ENCODE peak calls at places on chromosomes 4 and X, in ten cellular contexts. M is Caco-2, S is glutamatergic neuron, O is left lung, Z is sigmoid colon, V is omental fat pad, K is A673, P is H1, X is neural progenitor cell, Q is fibroblast of pulmonary artery. A is an unnamed sample.

GRCh38 chr4:171162478-171162877 is 650.7 kb upstream of the GALNTL6 start:
- DNase-seq in M (no peak), S (no peak), O (no peak), Z (no peak), V (no peak), K (no peak), P (no peak), X (no peak), Q (no peak), A (no peak)

GRCh38 chrX:29662101-29662500 is 553.3 kb upstream of the MAGEB2 start:
- DNase-seq in M (no peak), S (no peak), O (no peak), Z (no peak), V (no peak), K (peak; percentile 6), P (no peak), X (no peak), Q (peak; percentile 68), A (no peak)

GRCh38 chrX:30892591-30892990 is 3.5 kb upstream of the TAB3 start:
- DNase-seq in M (peak; percentile 40), S (no peak), O (no peak), Z (no peak), V (no peak), K (no peak), P (no peak), X (no peak), Q (no peak), A (no peak)

GRCh38 chr4:110087116-110087708 is 111.2 kb downstream of the ELOVL6 start:
- DNase-seq in M (no peak), S (no peak), O (no peak), Z (no peak), V (no peak), K (peak; percentile 94), P (no peak), X (no peak), Q (peak; percentile 91), A (no peak)

GRCh38 chrX:110412971-110413726 is 54.5 kb downstream of the RTL9 start:
- DNase-seq in M (peak; percentile 53), S (peak; percentile 79), O (peak; percentile 78), Z (peak; percentile 77), V (peak; percentile 51), K (peak; percentile 83), P (no peak), X (peak; percentile 84), Q (peak; percentile 73), A (peak; percentile 70)

GRCh38 chr4:177408023-177408422 is 34.2 kb downstream of the AGA start:
- DNase-seq in M (no peak), S (no peak), O (no peak), Z (no peak), V (no peak), K (no peak), P (no peak), X (no peak), Q (no peak), A (no peak)

GRCh38 chr4:143186202-143186601 is 1.5 kb downstream of the USP38 start:
- DNase-seq in M (no peak), S (no peak), O (no peak), Z (no peak), V (no peak), K (no peak), P (no peak), X (peak; percentile 3), Q (peak; percentile 10), A (no peak)

GRCh38 chr4:185685804-185686203 is 126.2 kb downstream of the SORBS2 start:
- DNase-seq in M (no peak), S (no peak), O (no peak), Z (no peak), V (no peak), K (no peak), P (no peak), X (no peak), Q (no peak), A (no peak)

GRCh38 chr4:130333241-130333759 is 1237.3 kb downstream of the C4orf33 start:
- DNase-seq in M (no peak), S (no peak), O (no peak), Z (no peak), V (no peak), K (no peak), P (no peak), X (no peak), Q (no peak), A (no peak)

GRCh38 chrX:154367474-154368308 is 6.7 kb downstream of the FLNA start:
- DNase-seq in M (no peak), S (no peak), O (no peak), Z (no peak), V (no peak), K (no peak), P (no peak), X (no peak), Q (no peak), A (no peak)

GRCh38 chr4:82517043-82517442 is 44.7 kb downstream of the TMEM150C start:
- DNase-seq in M (no peak), S (no peak), O (no peak), Z (no peak), V (no peak), K (no peak), P (no peak), X (no peak), Q (peak; percentile 50), A (no peak)

GRCh38 chr4:103429283-103429682 is 231.1 kb upstream of the CENPE start:
- DNase-seq in M (no peak), S (no peak), O (no peak), Z (no peak), V (no peak), K (peak; percentile 24), P (peak; percentile 69), X (peak; percentile 60), Q (no peak), A (no peak)

GRCh38 chr4:73721419-73721818 is 18.9 kb upstream of the CXCL8 start:
- DNase-seq in M (no peak), S (no peak), O (no peak), Z (no peak), V (no peak), K (peak; percentile 30), P (no peak), X (no peak), Q (peak; percentile 92), A (no peak)

GRCh38 chrX:2391869-2392606 is 108.7 kb downstream of the DHRSX start:
- DNase-seq in M (peak; percentile 87), S (no peak), O (no peak), Z (no peak), V (no peak), K (peak; percentile 59), P (peak; percentile 88), X (no peak), Q (peak; percentile 91), A (no peak)

GRCh38 chr4:11724731-11725130 is 296.0 kb upstream of the HS3ST1 start:
- DNase-seq in M (no peak), S (no peak), O (no peak), Z (no peak), V (no peak), K (no peak), P (no peak), X (no peak), Q (peak; percentile 52), A (no peak)

GRCh38 chr4:40924793-40925117 is 175.0 kb downstream of the NSUN7 start:
- DNase-seq in M (no peak), S (no peak), O (no peak), Z (no peak), V (no peak), K (no peak), P (no peak), X (no peak), Q (no peak), A (no peak)
- TF ChIP-seq CTCF in M (no peak), S (peak; percentile 46), O (no peak), Z (no peak), V (no peak), K (no peak), P (no peak), X (no peak), Q (no peak), A (peak; percentile 50)

GRCh38 chr4:154082760-154083530 is 294.1 kb upstream of the SFRP2 start:
- DNase-seq in M (peak; percentile 38), S (peak; percentile 85), O (no peak), Z (no peak), V (no peak), K (peak; percentile 17), P (peak; percentile 23), X (peak; percentile 69), Q (no peak), A (no peak)
- TF ChIP-seq CTCF in M (peak; percentile 25), S (peak; percentile 71), O (peak; percentile 10), Z (no peak), V (no peak), K (peak; percentile 47), P (peak; percentile 85), X (peak; percentile 65), Q (peak; percentile 19), A (no peak)

GRCh38 chr4:96035727-96036126 is 195.8 kb downstream of the PDHA2 start:
- DNase-seq in M (no peak), S (no peak), O (no peak), Z (no peak), V (no peak), K (peak; percentile 39), P (no peak), X (peak; percentile 18), Q (peak; percentile 59), A (no peak)
- TF ChIP-seq CTCF in M (no peak), S (peak; percentile 69), O (peak; percentile 22), Z (no peak), V (no peak), K (peak; percentile 57), P (peak; percentile 57), X (peak; percentile 57), Q (peak; percentile 52), A (no peak)

DNA sequence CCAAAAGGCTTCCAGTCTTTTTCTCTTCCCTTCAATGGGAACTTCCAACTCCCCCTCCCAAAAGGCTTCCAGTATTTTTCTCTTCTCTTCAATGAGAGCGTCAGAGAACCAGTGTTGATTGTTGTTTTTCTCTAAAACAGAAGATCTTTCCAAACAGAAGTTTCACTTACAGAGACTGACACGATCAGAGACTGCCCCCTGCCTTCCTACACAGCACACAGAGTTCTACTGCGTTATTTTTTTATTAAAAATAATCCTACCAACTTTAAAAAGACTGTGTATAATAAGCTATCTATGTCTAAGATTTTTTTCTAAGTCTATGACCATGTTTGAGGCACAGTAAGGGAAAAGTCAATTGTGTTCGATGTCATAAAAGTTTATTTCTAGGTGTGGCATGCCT is 3.5 kb upstream of the HTR2C start:
- DNase-seq in M (no peak), S (no peak), O (no peak), Z (no peak), V (no peak), K (no peak), P (no peak), X (peak; percentile 47), Q (peak; percentile 5), A (no peak)
- TF ChIP-seq CTCF in M (peak; percentile 16), S (no peak), O (no peak), Z (no peak), V (no peak), K (peak; percentile 36), P (peak; percentile 40), X (peak; percentile 71), Q (peak; percentile 2), A (no peak)